ENCODE peak calls at places on chromosomes 11 and 22, in five cellular contexts. One of them, this sample, is unnamed.

GRCh38 chr11:69760319-69760718 is 14.8 kb downstream of the FGF4 start:
- DNase-seq in transverse colon: no peak
- DNase-seq in hippocampal formation: no peak
- DNase-seq in Daoy: no peak
- DNase-seq in stimulated activated CD4-positive, alpha-beta T cell treated with anti-CD3 and anti-CD28 coated beads, TNF-alpha, amount 100 ng/mL, for 24 hours: no peak
- DNase-seq in this sample: no peak

GRCh38 chr11:69444381-69445130 is 36.9 kb upstream of the LINC01488 start:
- DNase-seq in hippocampal formation: no peak
- DNase-seq in transverse colon: peak; percentile 40
- DNase-seq in stimulated activated CD4-positive, alpha-beta T cell treated with anti-CD3 and anti-CD28 coated beads, TNF-alpha, amount 100 ng/mL, for 24 hours: no peak
- DNase-seq in Daoy: no peak
- DNase-seq in this sample: no peak

GRCh38 chr11:113106507-113106906 is 145.3 kb downstream of the NCAM1 start:
- DNase-seq in stimulated activated CD4-positive, alpha-beta T cell treated with anti-CD3 and anti-CD28 coated beads, TNF-alpha, amount 100 ng/mL, for 24 hours: no peak
- DNase-seq in transverse colon: no peak
- DNase-seq in hippocampal formation: no peak
- DNase-seq in Daoy: peak; percentile 85
- DNase-seq in this sample: peak; percentile 46

GRCh38 chr22:34845391-34845790 is 220.6 kb upstream of the ISX start:
- DNase-seq in Daoy: no peak
- DNase-seq in stimulated activated CD4-positive, alpha-beta T cell treated with anti-CD3 and anti-CD28 coated beads, TNF-alpha, amount 100 ng/mL, for 24 hours: no peak
- DNase-seq in hippocampal formation: no peak
- DNase-seq in transverse colon: no peak
- DNase-seq in this sample: no peak

GRCh38 chr11:58576792-58577440 is 1.3 kb upstream of the LPXN start:
- DNase-seq in hippocampal formation: peak; percentile 68
- DNase-seq in stimulated activated CD4-positive, alpha-beta T cell treated with anti-CD3 and anti-CD28 coated beads, TNF-alpha, amount 100 ng/mL, for 24 hours: no peak
- DNase-seq in transverse colon: no peak
- DNase-seq in Daoy: peak; percentile 40
- DNase-seq in this sample: peak; percentile 23

GRCh38 chr11:17350455-17351170 is 987 bp upstream of the NCR3LG1 start:
- DNase-seq in hippocampal formation: no peak
- DNase-seq in transverse colon: no peak
- DNase-seq in stimulated activated CD4-positive, alpha-beta T cell treated with anti-CD3 and anti-CD28 coated beads, TNF-alpha, amount 100 ng/mL, for 24 hours: no peak
- DNase-seq in Daoy: no peak
- DNase-seq in this sample: no peak

GRCh38 chr11:66369073-66369894 is 2.3 kb downstream of the SLC29A2 start:
- DNase-seq in stimulated activated CD4-positive, alpha-beta T cell treated with anti-CD3 and anti-CD28 coated beads, TNF-alpha, amount 100 ng/mL, for 24 hours: no peak
- DNase-seq in hippocampal formation: no peak
- DNase-seq in Daoy: no peak
- DNase-seq in transverse colon: no peak
- DNase-seq in this sample: no peak

GRCh38 chr11:116792869-116793475 is 1.3 kb upstream of the APOA5 start:
- DNase-seq in stimulated activated CD4-positive, alpha-beta T cell treated with anti-CD3 and anti-CD28 coated beads, TNF-alpha, amount 100 ng/mL, for 24 hours: no peak
- DNase-seq in Daoy: peak; percentile 59
- DNase-seq in hippocampal formation: no peak
- DNase-seq in transverse colon: no peak
- DNase-seq in this sample: no peak

GRCh38 chr11:75422248-75423231 is 10.5 kb downstream of the KLHL35 start:
- DNase-seq in hippocampal formation: no peak
- DNase-seq in Daoy: no peak
- DNase-seq in stimulated activated CD4-positive, alpha-beta T cell treated with anti-CD3 and anti-CD28 coated beads, TNF-alpha, amount 100 ng/mL, for 24 hours: no peak
- DNase-seq in transverse colon: peak; percentile 34
- DNase-seq in this sample: no peak

GRCh38 chr11:117606211-117606610 is 190.8 kb downstream of the DSCAML1 start:
- DNase-seq in transverse colon: no peak
- DNase-seq in stimulated activated CD4-positive, alpha-beta T cell treated with anti-CD3 and anti-CD28 coated beads, TNF-alpha, amount 100 ng/mL, for 24 hours: no peak
- DNase-seq in hippocampal formation: no peak
- DNase-seq in Daoy: no peak
- DNase-seq in this sample: no peak

GRCh38 chr11:66864924-66865697 is 8.2 kb downstream of the LRFN4 start:
- DNase-seq in stimulated activated CD4-positive, alpha-beta T cell treated with anti-CD3 and anti-CD28 coated beads, TNF-alpha, amount 100 ng/mL, for 24 hours: no peak
- DNase-seq in Daoy: no peak
- DNase-seq in transverse colon: no peak
- DNase-seq in hippocampal formation: no peak
- DNase-seq in this sample: no peak

This sample was measured in NCI-H446.